ENCODE peak calls at places on chromosomes 3 and 15, in eight cellular contexts. Y is colonic mucosa; F is EL; C is activated CD4-positive, alpha-beta T cell treated with anti-CD3 and anti-CD28 coated beads, Interleukin-2, amount 50 U/mL, for 24 hours; S is activated CD4-positive, CD25-positive, alpha-beta regulatory T cell; E is SK-N-SH; T is Calu3; W is heart left ventricle. H is an unnamed sample.

GRCh38 chr3:50807266-50807665 is 132.5 kb downstream of the DOCK3 start:
- DNase-seq in C (no peak), W (no peak), F (no peak), T (peak; percentile 52), Y (no peak), E (no peak), S (no peak), H (no peak)

GRCh38 chr15:101675015-101675414 is 22.8 kb upstream of the TM2D3 start:
- DNase-seq in C (no peak), T (no peak), E (no peak), W (no peak), Y (no peak), S (no peak), F (peak; percentile 89), H (no peak)

GRCh38 chr15:59401810-59402569 is 29.3 kb upstream of the MYO1E start:
- DNase-seq in T (no peak), Y (peak; percentile 50), E (no peak), S (no peak), C (no peak), W (no peak), F (no peak), H (no peak)

GRCh38 chr15:63090502-63091286 is 31.0 kb upstream of the LACTB start:
- DNase-seq in F (no peak), E (no peak), S (no peak), T (no peak), W (no peak), Y (no peak), C (no peak), H (no peak)

GRCh38 chr15:65089206-65089824 is 12.8 kb downstream of the KBTBD13 start:
- DNase-seq in S (no peak), F (no peak), C (no peak), W (no peak), E (no peak), T (no peak), Y (no peak), H (no peak)

GRCh38 chr3:59425371-59425770 is 375.5 kb upstream of the CFAP20DC start:
- DNase-seq in W (no peak), Y (no peak), T (no peak), F (peak; percentile 71), E (no peak), C (no peak), S (no peak), H (no peak)

GRCh38 chr3:26114851-26115250 is 325.0 kb downstream of the OXSM start:
- DNase-seq in S (no peak), E (no peak), Y (no peak), T (no peak), W (no peak), F (no peak), C (no peak), H (no peak)

GRCh38 chr3:189304465-189305341 is 132.9 kb downstream of the TPRG1 start:
- DNase-seq in Y (peak; percentile 88), T (peak; percentile 76), S (no peak), W (no peak), F (peak; percentile 58), E (no peak), C (no peak), H (no peak)

GRCh38 chr15:41621200-41622193 is 38.7 kb upstream of the MGA start:
- DNase-seq in Y (peak; percentile 83), E (peak; percentile 96), S (peak; percentile 43), F (peak; percentile 82), T (peak; percentile 77), W (peak; percentile 79), C (peak; percentile 65), H (peak; percentile 66)

GRCh38 chr3:159734681-159735080 is 254.0 kb upstream of the IL12A start:
- DNase-seq in W (no peak), Y (no peak), F (no peak), C (no peak), T (no peak), E (no peak), S (no peak), H (no peak)

GRCh38 chr3:148631124-148631903 is 66.4 kb upstream of the AGTR1 start:
- DNase-seq in C (no peak), W (no peak), S (no peak), T (peak; percentile 40), F (no peak), Y (no peak), E (no peak), H (no peak)

GRCh38 chr3:173038484-173038871 is 102.6 kb downstream of the SPATA16 start:
- DNase-seq in Y (no peak), C (no peak), T (no peak), E (no peak), W (no peak), F (no peak), S (no peak), H (no peak)

GRCh38 chr3:99747915-99748314 is 69.7 kb upstream of the CMSS1 start:
- DNase-seq in C (no peak), T (peak; percentile 44), W (no peak), E (no peak), F (peak; percentile 62), S (no peak), Y (no peak), H (no peak)

GRCh38 chr15:31488437-31489204 is 162.0 kb downstream of the KLF13 start:
- DNase-seq in F (peak; percentile 86), T (peak; percentile 45), C (peak; percentile 27), W (peak; percentile 57), S (no peak), E (peak; percentile 92), Y (peak; percentile 81), H (no peak)

GRCh38 chr15:39320886-39321285 is 260.0 kb upstream of the THBS1 start:
- DNase-seq in W (no peak), F (peak; percentile 28), T (no peak), C (no peak), E (no peak), S (no peak), Y (no peak), H (no peak)

GRCh38 chr3:101868534-101869464 is 19.5 kb downstream of the NFKBIZ start:
- DNase-seq in S (no peak), T (peak; percentile 50), F (peak; percentile 33), W (peak; percentile 57), E (no peak), C (no peak), Y (peak; percentile 84), H (no peak)

GRCh38 chr15:57872281-57873010 is 165.9 kb downstream of the POLR2M start:
- DNase-seq in S (no peak), W (no peak), T (no peak), Y (no peak), F (no peak), E (no peak), C (no peak), H (no peak)

GRCh38 chr15:77354064-77354463 is 65.8 kb downstream of the PEAK1 start:
- DNase-seq in Y (no peak), E (no peak), W (no peak), F (peak; percentile 6), S (no peak), C (no peak), T (peak; percentile 17), H (no peak)

GRCh38 chr15:69658401-69658945 is 205.9 kb downstream of the RPLP1 start:
- DNase-seq in W (no peak), E (no peak), C (no peak), F (no peak), T (no peak), S (no peak), Y (no peak), H (no peak)

GRCh38 chr15:23857028-23857641 is 170.0 kb upstream of the NDN start:
- DNase-seq in F (no peak), E (peak; percentile 30), T (no peak), Y (peak; percentile 51), S (no peak), C (no peak), W (no peak), H (no peak)

GRCh38 chr3:184255291-184256039 is 5.9 kb downstream of the CAMK2N2 start:
- DNase-seq in F (no peak), S (no peak), C (peak; percentile 37), W (no peak), Y (no peak), E (no peak), T (no peak), H (no peak)